ENCODE peak calls at places on chromosomes 2 and 18, in six cellular contexts. Y, R, C, P, L and G are unnamed samples.

GRCh38 chr2:45968946-45969584 is 317.6 kb downstream of the PRKCE start:
- DNase-seq in P (no peak), R (peak; percentile 65), C (no peak), Y (no peak), L (peak; percentile 32), G (no peak)

GRCh38 chr18:8217041-8217564 is 392.1 kb upstream of the RAB12 start:
- DNase-seq in P (no peak), L (peak; percentile 7), C (no peak), Y (no peak), R (no peak), G (no peak)

GRCh38 chr2:239595711-239596110 is 194.9 kb upstream of the HDAC4 start:
- DNase-seq in R (peak; percentile 4), P (peak; percentile 1), C (peak; percentile 32), Y (no peak), L (no peak), G (peak; percentile 8)

GRCh38 chr18:49123431-49123830 is 172.7 kb upstream of the SMAD7 start:
- DNase-seq in R (no peak), C (no peak), Y (no peak), L (peak; percentile 39), P (no peak), G (no peak)

GRCh38 chr2:85430780-85431601 is 12.5 kb downstream of the SH2D6 start:
- DNase-seq in L (no peak), Y (no peak), R (no peak), C (no peak), P (no peak), G (no peak)

GRCh38 chr2:171707752-171708151 is 20.5 kb downstream of the DYNC1I2 start:
- DNase-seq in C (no peak), Y (no peak), L (no peak), R (no peak), P (no peak), G (no peak)

GRCh38 chr2:213232649-213233437 is 51.4 kb upstream of the SPAG16 start:
- DNase-seq in R (no peak), L (peak; percentile 82), P (peak; percentile 50), C (no peak), Y (no peak), G (peak; percentile 27)

GRCh38 chr2:32738939-32739338 is 111.1 kb downstream of the TTC27 start:
- DNase-seq in P (no peak), L (no peak), Y (no peak), C (no peak), R (no peak), G (no peak)

GRCh38 chr18:37754141-37754540 is 188.5 kb upstream of the CELF4 start:
- DNase-seq in C (no peak), L (no peak), R (no peak), Y (no peak), P (no peak), G (no peak)

GRCh38 chr2:200416878-200417277 is 93.0 kb downstream of the KCTD18 start:
- DNase-seq in P (no peak), C (no peak), Y (no peak), R (no peak), L (no peak), G (no peak)
- TF ChIP-seq CTCF in P (no peak), C (no peak), Y (no peak), R (no peak), L (no peak), G (no peak)

GRCh38 chr2:183078467-183079334 is at the start of gene DUSP19:
- DNase-seq in C (peak; percentile 81), P (peak; percentile 61), R (peak; percentile 98), L (peak; percentile 93), Y (peak; percentile 96), G (peak; percentile 78)
- TF ChIP-seq CTCF in C (no peak), P (no peak), R (no peak), L (no peak), Y (no peak), G (no peak)

DNA sequence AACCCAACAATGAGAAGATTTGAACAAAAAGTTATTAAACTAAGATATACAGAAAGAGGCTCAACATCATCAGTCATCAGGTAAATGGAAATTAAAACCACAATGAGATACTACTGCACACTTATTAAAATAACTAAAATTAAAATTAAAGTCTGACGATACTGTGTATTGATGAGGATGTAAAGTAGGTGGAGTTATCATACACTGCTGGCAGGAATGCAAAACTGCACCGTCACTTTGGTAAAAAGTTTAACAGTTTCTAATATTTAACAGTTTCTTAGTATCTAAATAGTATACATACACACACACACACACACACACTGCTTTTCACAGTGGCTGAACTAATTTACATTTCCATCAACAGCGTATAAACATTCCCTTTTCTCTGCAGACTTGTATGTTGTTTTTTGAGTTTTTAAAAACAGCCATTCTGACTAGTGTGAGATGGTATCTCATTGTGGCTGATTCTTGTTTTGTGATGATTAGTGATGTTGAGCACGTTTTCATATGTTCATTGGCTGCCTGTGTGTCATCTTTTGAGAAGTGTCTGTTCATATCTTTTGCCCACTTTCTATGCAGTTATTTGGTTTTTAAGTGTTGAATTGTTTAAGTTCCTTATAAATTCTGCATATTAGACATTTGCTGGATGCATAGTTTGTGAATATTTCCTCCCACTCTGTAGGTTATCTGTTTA is 726.9 kb upstream of the CHAC2 start:
- DNase-seq in L (no peak), Y (no peak), P (no peak), C (no peak), R (no peak), G (no peak)
- TF ChIP-seq CTCF in L (no peak), Y (no peak), P (no peak), C (no peak), R (no peak), G (no peak)

GRCh38 chr2:109487237-109487869 is 126.4 kb downstream of the SEPTIN10 start:
- DNase-seq in R (no peak), C (no peak), P (no peak), L (peak; percentile 83), Y (no peak), G (no peak)
- TF ChIP-seq CTCF in R (no peak), C (no peak), P (no peak), L (no peak), Y (no peak), G (no peak)

DNA sequence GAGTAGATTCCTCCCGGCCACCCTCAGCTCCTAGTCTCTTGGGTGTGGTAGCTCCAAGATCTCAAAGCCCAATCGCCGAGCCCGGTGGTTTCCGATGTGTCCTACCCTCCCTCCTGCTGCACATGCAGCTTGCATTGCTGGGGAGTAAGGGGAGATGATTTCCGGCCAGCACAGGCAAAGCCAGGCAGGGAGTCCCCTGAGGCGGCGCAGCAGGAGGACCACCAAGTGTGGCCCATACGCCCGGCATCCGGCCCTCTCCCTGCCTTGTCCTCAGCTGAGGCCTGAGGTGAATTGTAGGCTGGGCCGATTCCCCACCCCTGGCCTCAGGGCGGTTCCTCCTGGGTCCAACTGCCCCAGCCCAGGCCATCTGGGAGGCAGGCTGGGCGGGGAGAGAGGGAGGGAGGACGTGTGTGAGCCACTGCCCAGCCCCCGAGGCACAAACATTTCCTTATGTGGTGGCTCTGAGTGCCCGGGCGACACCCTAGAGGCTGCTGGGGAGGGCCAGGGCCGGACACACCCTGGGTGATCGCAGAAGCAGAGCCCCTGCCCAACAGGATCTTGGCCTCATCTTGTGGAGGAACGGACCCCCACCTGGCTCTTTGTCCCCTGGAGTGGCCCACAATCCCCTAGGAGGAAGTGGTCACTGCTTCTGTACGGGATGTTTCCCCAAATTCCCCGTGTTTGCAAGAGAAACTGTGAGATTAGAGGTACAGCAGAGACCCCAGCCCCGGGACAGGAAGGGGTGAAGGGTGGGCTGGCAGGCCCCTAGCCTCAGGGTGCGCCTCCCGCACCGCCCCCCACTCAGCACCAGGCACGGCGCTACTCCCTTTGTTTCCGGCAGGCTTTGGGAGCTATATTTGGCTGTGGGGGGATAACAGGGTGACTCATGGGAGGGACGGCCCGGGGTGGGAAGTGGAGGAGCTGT is 41.9 kb upstream of the PTMA start:
- DNase-seq in Y (peak; percentile 94), C (peak; percentile 96), L (peak; percentile 90), P (peak; percentile 51), R (peak; percentile 87), G (peak; percentile 53)
- TF ChIP-seq CTCF in Y (no peak), C (no peak), L (no peak), P (no peak), R (no peak), G (no peak)

GRCh38 chr2:225272173-225272572 is 127.3 kb upstream of the NYAP2 start:
- DNase-seq in C (no peak), P (no peak), R (no peak), Y (no peak), L (no peak), G (no peak)

GRCh38 chr2:225270053-225270452 is 129.5 kb upstream of the NYAP2 start:
- DNase-seq in R (no peak), P (no peak), L (no peak), C (no peak), Y (no peak), G (no peak)

GRCh38 chr2:225275443-225275842 is 124.1 kb upstream of the NYAP2 start:
- DNase-seq in L (no peak), Y (no peak), P (no peak), R (no peak), C (no peak), G (no peak)

GRCh38 chr2:225274751-225275150 is 124.8 kb upstream of the NYAP2 start:
- DNase-seq in Y (no peak), P (no peak), R (no peak), C (no peak), L (peak; percentile 67), G (no peak)

DNA sequence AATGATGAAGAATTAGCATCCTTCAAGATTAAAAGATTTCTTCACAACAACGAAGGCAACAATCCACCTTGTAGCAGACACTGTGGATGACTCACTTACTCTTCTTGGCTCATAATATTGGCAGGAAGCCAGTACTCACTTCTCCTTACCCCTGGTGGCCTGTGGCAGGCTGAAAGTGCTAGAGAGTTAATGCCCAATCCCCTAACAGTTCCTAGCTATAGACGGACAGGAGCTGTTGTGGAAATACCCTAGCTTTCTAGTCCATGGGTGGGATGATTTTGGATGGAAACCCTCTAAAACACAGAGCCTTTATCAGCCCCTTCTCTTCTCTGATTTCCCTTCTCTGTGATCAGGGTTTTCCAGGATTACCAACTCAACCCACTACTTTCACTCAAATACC is 128.6 kb upstream of the NYAP2 start:
- DNase-seq in P (peak; percentile 19), R (no peak), Y (no peak), L (peak; percentile 76), C (no peak), G (no peak)
- TF ChIP-seq CTCF in P (no peak), R (no peak), Y (peak; percentile 20), L (peak; percentile 11), C (no peak), G (no peak)